ENCODE peak calls at places on chromosomes 7 and 10, in six cellular contexts. One of them, this sample, is unnamed.

GRCh38 chr7:78296036-78296435 is 497.5 kb downstream of the PHTF2 start:
- DNase-seq in GM23338: no peak
- DNase-seq in esophagus squamous epithelium: no peak
- DNase-seq in heart left ventricle: no peak
- DNase-seq in HCT116: no peak
- DNase-seq in stomach: no peak
- DNase-seq in this sample: no peak

GRCh38 chr10:16947071-16947470 is 129.8 kb upstream of the RSU1 start:
- DNase-seq in GM23338: no peak
- DNase-seq in esophagus squamous epithelium: no peak
- DNase-seq in heart left ventricle: no peak
- DNase-seq in HCT116: no peak
- DNase-seq in stomach: no peak
- DNase-seq in this sample: no peak

GRCh38 chr10:60384708-60385398 is 4.8 kb downstream of the ANK3 start:
- DNase-seq in GM23338: no peak
- DNase-seq in esophagus squamous epithelium: no peak
- DNase-seq in heart left ventricle: no peak
- DNase-seq in HCT116: peak; percentile 63
- DNase-seq in stomach: no peak
- DNase-seq in this sample: no peak

GRCh38 chr7:32316831-32317230 is 173.3 kb downstream of the LSM5 start:
- DNase-seq in GM23338: no peak
- DNase-seq in esophagus squamous epithelium: no peak
- DNase-seq in heart left ventricle: no peak
- DNase-seq in HCT116: no peak
- DNase-seq in stomach: no peak
- DNase-seq in this sample: no peak

GRCh38 chr7:3520206-3520605 is 219.2 kb downstream of the SDK1 start:
- DNase-seq in GM23338: no peak
- DNase-seq in esophagus squamous epithelium: no peak
- DNase-seq in heart left ventricle: no peak
- DNase-seq in HCT116: no peak
- DNase-seq in stomach: no peak
- DNase-seq in this sample: no peak

GRCh38 chr7:95963446-95963990 is 191.2 kb downstream of the DYNC1I1 start:
- DNase-seq in GM23338: no peak
- DNase-seq in esophagus squamous epithelium: no peak
- DNase-seq in heart left ventricle: no peak
- DNase-seq in HCT116: no peak
- DNase-seq in stomach: no peak
- DNase-seq in this sample: no peak

GRCh38 chr7:158818325-158819213 is 10.7 kb downstream of the ESYT2 start:
- DNase-seq in GM23338: peak; percentile 64
- DNase-seq in esophagus squamous epithelium: peak; percentile 22
- DNase-seq in heart left ventricle: peak; percentile 90
- DNase-seq in HCT116: peak; percentile 95
- DNase-seq in stomach: peak; percentile 72
- DNase-seq in this sample: no peak

GRCh38 chr10:62724465-62724864 is 80.1 kb upstream of the ADO start:
- DNase-seq in GM23338: no peak
- DNase-seq in esophagus squamous epithelium: no peak
- DNase-seq in heart left ventricle: peak; percentile 58
- DNase-seq in HCT116: peak; percentile 10
- DNase-seq in stomach: no peak
- DNase-seq in this sample: no peak

GRCh38 chr10:125155101-125155500 is 5.3 kb downstream of the CTBP2 start:
- DNase-seq in GM23338: peak; percentile 78
- DNase-seq in esophagus squamous epithelium: no peak
- DNase-seq in heart left ventricle: no peak
- DNase-seq in HCT116: no peak
- DNase-seq in stomach: no peak
- DNase-seq in this sample: no peak

GRCh38 chr7:91046322-91047088 is 217.7 kb upstream of the FZD1 start:
- DNase-seq in GM23338: no peak
- DNase-seq in esophagus squamous epithelium: no peak
- DNase-seq in heart left ventricle: no peak
- DNase-seq in HCT116: no peak
- DNase-seq in stomach: no peak
- DNase-seq in this sample: no peak

GRCh38 chr10:7003821-7004220 is 407.0 kb downstream of the SFMBT2 start:
- DNase-seq in GM23338: no peak
- DNase-seq in esophagus squamous epithelium: no peak
- DNase-seq in heart left ventricle: no peak
- DNase-seq in HCT116: no peak
- DNase-seq in stomach: no peak
- DNase-seq in this sample: no peak

GRCh38 chr7:45646996-45647411 is 72.8 kb downstream of the ADCY1 start:
- DNase-seq in GM23338: peak; percentile 10
- DNase-seq in esophagus squamous epithelium: no peak
- DNase-seq in heart left ventricle: no peak
- DNase-seq in HCT116: no peak
- DNase-seq in stomach: peak; percentile 17
- DNase-seq in this sample: no peak

GRCh38 chr7:139683137-139683871 is 94.5 kb downstream of the HIPK2 start:
- DNase-seq in GM23338: no peak
- DNase-seq in esophagus squamous epithelium: no peak
- DNase-seq in heart left ventricle: no peak
- DNase-seq in HCT116: no peak
- DNase-seq in stomach: no peak
- DNase-seq in this sample: no peak

DNA sequence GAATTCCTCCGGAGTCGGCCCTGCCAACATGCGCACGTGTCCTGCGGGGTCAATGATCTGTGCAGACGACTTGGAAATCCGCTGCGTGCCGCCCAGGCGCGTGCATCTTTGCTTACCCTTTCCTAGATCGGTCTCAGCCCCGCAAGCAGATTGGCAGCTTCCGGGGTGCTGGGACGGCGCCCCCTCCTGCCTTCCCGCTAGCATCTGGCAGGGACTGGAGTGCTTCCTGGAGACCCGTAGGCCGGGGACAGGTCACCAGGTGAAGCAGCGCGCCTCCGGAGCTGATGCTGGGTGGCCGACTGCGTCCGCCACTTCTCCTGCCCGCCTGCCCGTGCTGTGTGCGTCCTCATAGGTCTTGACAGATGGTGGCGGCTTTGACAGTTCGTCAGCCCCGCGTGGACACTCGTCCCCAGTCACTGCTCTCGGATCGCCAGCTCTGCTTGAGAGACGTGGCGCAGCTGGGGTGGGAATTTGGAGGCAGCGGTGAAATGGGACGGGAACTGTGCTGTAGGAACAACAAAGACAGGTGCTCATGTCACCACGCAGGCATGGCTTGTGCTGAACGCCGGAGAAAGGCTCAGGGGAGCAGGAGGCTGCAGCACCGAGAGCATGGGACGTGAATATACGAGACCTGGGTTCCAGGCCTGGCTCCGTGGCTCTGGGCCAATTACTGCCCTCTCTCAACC is 21.9 kb upstream of the KCNK18 start:
- DNase-seq in GM23338: peak; percentile 40
- DNase-seq in esophagus squamous epithelium: no peak
- DNase-seq in heart left ventricle: no peak
- DNase-seq in HCT116: no peak
- DNase-seq in stomach: no peak
- DNase-seq in this sample: no peak
- H3K4me3 ChIP-seq in GM23338: peak overlapping the region; percentile 56
- H3K4me3 ChIP-seq in esophagus squamous epithelium: peak overlapping the region; percentile 21
- H3K4me3 ChIP-seq in heart left ventricle: peak overlapping the region; percentile 54
- H3K4me3 ChIP-seq in HCT116: no peak overlapping the region
- H3K4me3 ChIP-seq in stomach: peak overlapping the region; percentile 38
- H3K4me3 ChIP-seq in this sample: peak overlapping the region; percentile 31

DNA sequence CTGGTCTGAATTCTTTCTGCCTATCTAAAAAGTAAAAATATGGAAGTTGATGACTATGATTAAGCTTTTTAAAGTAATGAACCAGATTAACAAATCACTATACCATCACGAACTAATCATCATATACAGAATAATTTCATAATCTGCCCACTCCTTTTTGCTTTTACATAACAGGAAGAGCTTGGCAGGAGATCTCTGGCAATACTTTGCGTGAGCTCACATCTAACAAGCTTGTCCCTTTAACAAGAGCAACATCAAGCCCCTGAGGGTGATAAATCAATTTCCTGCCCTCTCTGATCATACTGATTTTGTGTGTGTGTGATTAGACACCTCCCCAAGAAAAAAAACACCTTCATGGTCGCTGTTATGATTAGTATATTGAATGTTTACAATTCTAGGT is 143.5 kb upstream of the ASAH2 start:
- DNase-seq in GM23338: no peak
- DNase-seq in esophagus squamous epithelium: no peak
- DNase-seq in heart left ventricle: no peak
- DNase-seq in HCT116: no peak
- DNase-seq in stomach: no peak
- DNase-seq in this sample: no peak
- H3K27ac ChIP-seq in GM23338: no peak overlapping the region
- H3K27ac ChIP-seq in esophagus squamous epithelium: no peak overlapping the region
- H3K27ac ChIP-seq in heart left ventricle: no peak overlapping the region
- H3K27ac ChIP-seq in HCT116: no peak overlapping the region
- H3K27ac ChIP-seq in stomach: no peak overlapping the region
- H3K27ac ChIP-seq in this sample: no peak overlapping the region

GRCh38 chr10:101684782-101685181 is 10.2 kb downstream of the FBXW4 start:
- DNase-seq in GM23338: no peak
- DNase-seq in esophagus squamous epithelium: no peak
- DNase-seq in heart left ventricle: no peak
- DNase-seq in HCT116: no peak
- DNase-seq in stomach: no peak
- DNase-seq in this sample: no peak

GRCh38 chr10:101683226-101683625 is 11.7 kb downstream of the FBXW4 start:
- DNase-seq in GM23338: no peak
- DNase-seq in esophagus squamous epithelium: no peak
- DNase-seq in heart left ventricle: no peak
- DNase-seq in HCT116: no peak
- DNase-seq in stomach: no peak
- DNase-seq in this sample: no peak

GRCh38 chr10:101686133-101686925 is 8.6 kb downstream of the FBXW4 start:
- DNase-seq in GM23338: no peak
- DNase-seq in esophagus squamous epithelium: no peak
- DNase-seq in heart left ventricle: no peak
- DNase-seq in HCT116: no peak
- DNase-seq in stomach: no peak
- DNase-seq in this sample: no peak

GRCh38 chr10:101687088-101687487 is 7.9 kb downstream of the FBXW4 start:
- DNase-seq in GM23338: no peak
- DNase-seq in esophagus squamous epithelium: no peak
- DNase-seq in heart left ventricle: no peak
- DNase-seq in HCT116: no peak
- DNase-seq in stomach: no peak
- DNase-seq in this sample: no peak

DNA sequence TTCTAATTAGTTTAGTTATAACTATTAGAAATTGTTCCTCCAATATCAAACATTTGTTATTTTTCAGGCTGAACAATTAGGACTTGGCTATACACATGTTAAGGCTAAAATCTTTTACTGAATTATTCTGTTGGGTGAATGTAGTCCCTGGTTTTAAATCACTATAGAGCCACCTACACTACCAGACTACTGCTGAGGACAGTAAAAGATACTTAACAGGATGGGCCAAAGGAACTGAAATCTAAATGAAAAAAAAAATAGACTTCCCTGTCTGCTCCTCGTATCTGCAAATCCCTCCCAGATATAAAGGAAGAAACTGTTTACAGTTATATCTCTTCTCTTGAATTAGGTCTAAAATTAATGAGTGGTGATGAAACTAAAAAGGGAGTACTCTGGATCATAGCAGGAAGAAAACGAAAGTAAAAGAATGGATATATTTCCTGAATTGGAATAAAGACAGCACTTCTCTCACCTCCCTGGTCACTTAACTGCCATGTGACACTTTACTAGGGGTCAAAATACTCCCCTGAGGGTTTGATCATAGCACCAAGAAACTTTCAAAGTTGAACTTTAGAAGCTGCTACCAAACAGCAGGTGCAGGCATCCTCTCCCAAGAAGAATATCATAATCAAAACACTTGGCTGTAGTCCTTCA is 12.7 kb downstream of the FBXW4 start:
- DNase-seq in GM23338: no peak
- DNase-seq in esophagus squamous epithelium: no peak
- DNase-seq in heart left ventricle: no peak
- DNase-seq in HCT116: no peak
- DNase-seq in stomach: no peak
- DNase-seq in this sample: no peak
- H3K4me3 ChIP-seq in GM23338: no peak overlapping the region
- H3K4me3 ChIP-seq in esophagus squamous epithelium: no peak overlapping the region
- H3K4me3 ChIP-seq in heart left ventricle: no peak overlapping the region
- H3K4me3 ChIP-seq in HCT116: no peak overlapping the region
- H3K4me3 ChIP-seq in stomach: no peak overlapping the region
- H3K4me3 ChIP-seq in this sample: no peak overlapping the region

DNA sequence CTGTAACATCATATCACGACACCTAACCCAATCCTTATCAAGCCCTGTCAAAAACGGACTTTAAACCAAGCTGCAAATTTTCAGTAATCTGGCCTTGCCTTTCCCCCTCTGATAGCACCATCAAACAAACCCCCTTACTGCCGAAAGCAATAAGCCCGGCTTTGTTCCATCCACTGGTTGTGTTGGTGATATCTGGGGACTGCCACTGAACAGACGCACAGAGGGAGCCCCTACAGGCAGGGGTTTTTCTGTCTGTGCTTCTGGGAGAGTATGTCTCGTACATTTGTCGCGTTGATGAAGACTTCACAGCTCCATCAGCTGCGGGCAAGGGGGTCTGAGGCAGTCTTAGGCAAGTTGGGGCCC is 550 bp upstream of the PLAU start:
- DNase-seq in GM23338: no peak
- DNase-seq in esophagus squamous epithelium: no peak
- DNase-seq in heart left ventricle: no peak
- DNase-seq in HCT116: no peak
- DNase-seq in stomach: no peak
- DNase-seq in this sample: no peak
- H3K27ac ChIP-seq in GM23338: no peak overlapping the region
- H3K27ac ChIP-seq in esophagus squamous epithelium: peak overlapping the region; percentile 86
- H3K27ac ChIP-seq in heart left ventricle: peak overlapping the region; percentile 82
- H3K27ac ChIP-seq in HCT116: peak overlapping the region; percentile 92
- H3K27ac ChIP-seq in stomach: peak overlapping the region; percentile 83
- H3K27ac ChIP-seq in this sample: no peak overlapping the region

GRCh38 chr10:86960003-86960862 is 1.8 kb downstream of the SNCG start:
- DNase-seq in GM23338: peak; percentile 89
- DNase-seq in esophagus squamous epithelium: no peak
- DNase-seq in heart left ventricle: peak; percentile 70
- DNase-seq in HCT116: peak; percentile 64
- DNase-seq in stomach: no peak
- DNase-seq in this sample: no peak
- H3K4me3 ChIP-seq in GM23338: no peak overlapping the region
- H3K4me3 ChIP-seq in esophagus squamous epithelium: no peak overlapping the region
- H3K4me3 ChIP-seq in heart left ventricle: peak overlapping the region; percentile 63
- H3K4me3 ChIP-seq in HCT116: peak overlapping the region; percentile 50
- H3K4me3 ChIP-seq in stomach: no peak overlapping the region
- H3K4me3 ChIP-seq in this sample: no peak overlapping the region

GRCh38 chr7:129866251-129866650 is 86.5 kb downstream of the UBE2H start:
- DNase-seq in GM23338: no peak
- DNase-seq in esophagus squamous epithelium: no peak
- DNase-seq in heart left ventricle: no peak
- DNase-seq in HCT116: no peak
- DNase-seq in stomach: no peak
- DNase-seq in this sample: no peak
- H3K27ac ChIP-seq in GM23338: peak overlapping the region; percentile 28
- H3K27ac ChIP-seq in esophagus squamous epithelium: peak overlapping the region; percentile 63
- H3K27ac ChIP-seq in heart left ventricle: peak overlapping the region; percentile 73
- H3K27ac ChIP-seq in HCT116: peak overlapping the region; percentile 18
- H3K27ac ChIP-seq in stomach: peak overlapping the region; percentile 63
- H3K27ac ChIP-seq in this sample: no peak overlapping the region

GRCh38 chr7:30029696-30030095 is 1.5 kb downstream of the PLEKHA8 start:
- DNase-seq in GM23338: no peak
- DNase-seq in esophagus squamous epithelium: no peak
- DNase-seq in heart left ventricle: no peak
- DNase-seq in HCT116: no peak
- DNase-seq in stomach: no peak
- DNase-seq in this sample: no peak
- H3K4me3 ChIP-seq in GM23338: peak overlapping the region; percentile 57
- H3K4me3 ChIP-seq in esophagus squamous epithelium: peak overlapping the region; percentile 71
- H3K4me3 ChIP-seq in heart left ventricle: peak overlapping the region; percentile 93
- H3K4me3 ChIP-seq in HCT116: peak overlapping the region; percentile 50
- H3K4me3 ChIP-seq in stomach: peak overlapping the region; percentile 95
- H3K4me3 ChIP-seq in this sample: peak overlapping the region; percentile 2